ENCODE peak calls at places on chromosome 10, in five cellular contexts. Z is K562, N is GM12878, F is H1, B is HepG2. E is an unnamed sample.

GRCh38 chr10:2828741-2829140 is 238.6 kb upstream of the PFKP start:
- DNase-seq in Z (no peak), N (no peak), F (no peak), B (no peak), E (no peak)

GRCh38 chr10:44851881-44852280 is 59.3 kb upstream of the TMEM72 start:
- DNase-seq in Z (no peak), N (no peak), F (no peak), B (no peak), E (no peak)

GRCh38 chr10:47361293-47361692 is 13.1 kb downstream of the RBP3 start:
- DNase-seq in Z (peak), N (no peak), F (peak), B (peak), E (peak)

GRCh38 chr10:19328582-19328981 is 280.0 kb downstream of the MALRD1 start:
- DNase-seq in Z (no peak), N (no peak), F (no peak), B (no peak), E (no peak)

GRCh38 chr10:104197364-104197763 is 34.8 kb downstream of the CFAP43 start:
- DNase-seq in Z (no peak), N (no peak), F (no peak), B (peak), E (no peak)

GRCh38 chr10:95544783-95545500 is 16.2 kb downstream of the SORBS1 start:
- DNase-seq in Z (peak), N (no peak), F (no peak), B (no peak), E (no peak)

GRCh38 chr10:128539784-128540759 is 413.8 kb upstream of the MKI67 start:
- DNase-seq in Z (no peak), N (no peak), F (peak), B (no peak), E (peak)

GRCh38 chr10:49079499-49079898 is 35.8 kb downstream of the VSTM4 start:
- DNase-seq in Z (no peak), N (no peak), F (no peak), B (no peak), E (no peak)

GRCh38 chr10:36181421-36181820 is 539.3 kb upstream of the FZD8 start:
- DNase-seq in Z (no peak), N (no peak), F (no peak), B (no peak), E (no peak)

GRCh38 chr10:19791032-19791431 is 25.2 kb upstream of the PLXDC2 start:
- DNase-seq in Z (no peak), N (no peak), F (no peak), B (no peak), E (no peak)

GRCh38 chr10:102752266-102752930 is 8.7 kb downstream of the WBP1L start:
- DNase-seq in Z (no peak), N (no peak), F (no peak), B (peak), E (no peak)

GRCh38 chr10:28810062-28810870 is 132.9 kb downstream of the BAMBI start:
- DNase-seq in Z (peak), N (no peak), F (peak), B (no peak), E (no peak)

GRCh38 chr10:84407390-84408049 is 79.1 kb downstream of the CCSER2 start:
- DNase-seq in Z (no peak), N (no peak), F (no peak), B (no peak), E (peak)

GRCh38 chr10:16765532-16766365 is 51.5 kb downstream of the RSU1 start:
- DNase-seq in Z (peak), N (no peak), F (no peak), B (no peak), E (no peak)

GRCh38 chr10:9069136-9069535 is 1014.6 kb downstream of the GATA3 start:
- DNase-seq in Z (no peak), N (no peak), F (no peak), B (no peak), E (no peak)

GRCh38 chr10:45421231-45422097 is 47.4 kb downstream of the ALOX5 start:
- DNase-seq in Z (no peak), N (no peak), F (no peak), B (no peak), E (no peak)

GRCh38 chr10:110512461-110513187 is 14.9 kb downstream of the DUSP5 start:
- DNase-seq in Z (peak), N (no peak), F (no peak), B (no peak), E (no peak)

GRCh38 chr10:118873738-118874105 is 119.0 kb upstream of the CACUL1 start:
- DNase-seq in Z (no peak), N (no peak), F (no peak), B (no peak), E (no peak)

GRCh38 chr10:132363921-132364593 is 32.1 kb downstream of the LRRC27 start:
- DNase-seq in Z (no peak), N (peak), F (no peak), B (peak), E (peak)

GRCh38 chr10:96789571-96790108 is 42.5 kb upstream of the LCOR start:
- DNase-seq in Z (peak), N (peak), F (peak), B (no peak), E (no peak)

GRCh38 chr10:109987413-109987812 is 20.4 kb upstream of the ADD3 start:
- DNase-seq in Z (no peak), N (no peak), F (no peak), B (peak), E (no peak)

GRCh38 chr10:662686-663465 is 26.6 kb downstream of the DIP2C start:
- DNase-seq in Z (no peak), N (no peak), F (peak), B (no peak), E (no peak)

GRCh38 chr10:31262672-31263071 is 56.3 kb upstream of the ZEB1 start:
- DNase-seq in Z (no peak), N (no peak), F (no peak), B (no peak), E (no peak)

GRCh38 chr10:97399843-97400545 is 1.1 kb downstream of the RRP12 start:
- DNase-seq in Z (peak), N (no peak), F (no peak), B (peak), E (peak)

GRCh38 chr10:104337527-104337984 is 709 bp downstream of the ITPRIP start:
- DNase-seq in Z (peak), N (no peak), F (no peak), B (no peak), E (no peak)

GRCh38 chr10:65430979-65431378 is 1494.9 kb upstream of the LRRTM3 start:
- DNase-seq in Z (no peak), N (no peak), F (no peak), B (no peak), E (no peak)

GRCh38 chr10:128361487-128361886 is 235.3 kb upstream of the MKI67 start:
- DNase-seq in Z (no peak), N (no peak), F (no peak), B (no peak), E (no peak)

GRCh38 chr10:35016009-35016408 is 74.1 kb downstream of the CUL2 start:
- DNase-seq in Z (no peak), N (no peak), F (no peak), B (no peak), E (no peak)

GRCh38 chr10:37225163-37225562 is 99.8 kb downstream of the ANKRD30A start:
- DNase-seq in Z (no peak), N (no peak), F (no peak), B (no peak), E (no peak)

GRCh38 chr10:70084189-70084588 is 31.5 kb downstream of the MACROH2A2 start:
- DNase-seq in Z (no peak), N (no peak), F (no peak), B (peak), E (no peak)
- TF ChIP-seq TAF1 in Z (no peak), N (no peak), F (no peak), B (no peak), E (no peak)

DNA sequence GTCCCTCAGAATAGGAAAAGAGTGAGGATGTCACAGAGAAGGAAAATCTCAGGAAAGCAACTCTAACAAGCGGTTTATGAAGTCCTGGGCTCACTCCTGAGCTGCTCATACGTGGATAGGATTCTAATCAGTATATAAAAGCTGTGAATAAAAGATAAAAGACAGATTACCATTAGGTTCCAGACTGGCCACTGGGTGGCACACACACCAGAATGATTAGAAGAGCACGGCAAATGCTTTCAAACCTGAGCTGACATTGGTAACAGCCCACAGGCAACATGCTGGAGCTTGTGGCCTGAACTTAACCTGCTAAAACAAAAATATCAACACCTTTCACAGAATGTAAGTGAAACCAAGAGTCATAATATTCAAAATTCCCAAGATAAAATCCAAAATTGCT is 370.8 kb downstream of the GRID1 start:
- DNase-seq in Z (peak), N (peak), F (no peak), B (peak), E (peak)
- TF ChIP-seq CTCF in Z (peak), N (peak), F (peak), B (peak), E (no peak)

GRCh38 chr10:81018898-81019890 is 481.5 kb downstream of the SH2D4B start:
- DNase-seq in Z (peak), N (no peak), F (no peak), B (peak), E (peak)
- TF ChIP-seq TAF1 in Z (no peak), N (no peak), F (no peak), B (no peak), E (no peak)

GRCh38 chr10:58467931-58468635 is 44.6 kb upstream of the BICC1 start:
- DNase-seq in Z (no peak), N (no peak), F (no peak), B (peak), E (no peak)
- TF ChIP-seq CTCF in Z (no peak), N (no peak), F (no peak), B (no peak), E (no peak)

DNA sequence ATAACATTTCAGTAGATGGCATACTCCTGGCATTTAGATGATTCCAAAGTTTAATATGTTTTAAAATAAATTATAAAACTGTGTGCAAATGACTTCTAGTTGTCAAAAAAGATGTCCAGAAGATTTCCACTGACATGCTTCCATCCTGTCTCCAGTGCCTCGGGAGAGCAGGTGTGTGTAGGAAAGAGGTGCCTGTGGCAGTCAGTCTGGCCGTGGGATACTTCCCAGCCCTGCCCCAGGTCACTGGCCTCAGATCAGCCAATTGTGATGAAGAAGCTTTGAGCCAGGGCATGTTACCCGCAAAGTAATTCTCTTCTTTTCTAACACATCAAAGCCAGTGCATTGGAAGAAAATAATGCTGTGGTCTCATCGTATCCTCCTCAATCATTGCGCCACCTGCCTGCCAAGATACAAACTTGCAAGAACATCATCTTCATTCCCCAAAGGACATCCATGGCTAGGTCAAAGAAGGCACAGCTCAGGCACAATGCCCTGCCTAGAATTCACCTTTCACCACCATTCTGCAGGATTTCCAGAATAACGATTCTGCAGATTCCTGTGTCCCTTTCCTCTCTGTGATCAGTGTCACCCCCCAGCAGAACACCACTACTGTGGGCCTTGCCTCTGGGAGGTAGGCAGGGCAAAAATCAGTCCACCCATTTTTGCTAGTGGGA is 6.3 kb upstream of the KCNMA1 start:
- DNase-seq in Z (peak), N (no peak), F (peak), B (peak), E (peak)
- TF ChIP-seq TAF1 in Z (no peak), N (no peak), F (no peak), B (no peak), E (no peak)

DNA sequence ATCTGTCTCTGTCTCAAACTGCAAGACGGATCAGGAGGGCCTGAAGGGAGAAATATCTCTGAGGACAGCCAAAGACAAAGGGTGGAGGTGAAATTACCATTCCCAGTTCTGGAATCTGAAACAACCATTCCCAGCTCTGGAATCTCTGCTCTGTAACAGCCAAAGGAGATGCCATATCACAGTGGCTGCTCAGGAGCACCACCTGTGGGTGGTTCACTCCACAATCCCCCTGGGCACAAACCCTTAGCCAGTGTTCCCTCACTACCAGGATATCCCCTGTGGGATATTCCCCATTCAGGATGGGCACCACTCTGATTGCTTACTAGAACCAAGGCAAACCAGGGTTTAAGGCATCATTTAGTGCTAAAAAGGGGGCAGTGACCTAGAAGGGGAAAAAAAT is 199.0 kb downstream of the HTR7 start:
- DNase-seq in Z (no peak), N (no peak), F (peak), B (no peak), E (no peak)
- TF ChIP-seq CTCF in Z (no peak), N (no peak), F (peak), B (peak), E (peak)

DNA sequence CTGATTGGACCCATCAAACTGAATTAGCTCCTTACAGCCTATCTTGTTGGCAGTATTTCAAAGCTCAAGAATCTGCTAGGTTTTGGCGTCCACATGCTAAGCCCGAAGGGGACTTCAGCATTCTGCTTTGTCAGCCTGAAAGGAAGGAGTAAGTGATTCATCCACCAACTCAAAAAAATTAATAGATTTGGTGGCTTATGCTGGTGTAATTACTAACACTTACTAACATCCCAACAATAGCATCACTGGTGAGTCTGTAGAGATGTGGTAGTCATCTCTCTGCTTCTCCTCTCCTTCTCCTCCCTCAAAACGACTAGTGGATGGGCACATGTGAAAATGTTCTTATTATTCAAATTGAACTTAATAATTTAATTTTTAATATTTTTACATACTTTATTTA is 53.8 kb upstream of the EGR2 start:
- DNase-seq in Z (no peak), N (no peak), F (no peak), B (no peak), E (no peak)
- TF ChIP-seq TAF1 in Z (no peak), N (no peak), F (no peak), B (no peak), E (no peak)

GRCh38 chr10:68796609-68797008 is 30.7 kb upstream of the STOX1 start:
- DNase-seq in Z (no peak), N (no peak), F (no peak), B (no peak), E (no peak)

GRCh38 chr10:68790476-68790875 is 36.9 kb upstream of the STOX1 start:
- DNase-seq in Z (no peak), N (no peak), F (no peak), B (no peak), E (no peak)

GRCh38 chr10:68795886-68796532 is 31.3 kb upstream of the STOX1 start:
- DNase-seq in Z (no peak), N (no peak), F (no peak), B (no peak), E (no peak)

GRCh38 chr10:68787813-68788212 is 39.5 kb upstream of the STOX1 start:
- DNase-seq in Z (no peak), N (no peak), F (no peak), B (no peak), E (no peak)

GRCh38 chr10:68792115-68792514 is 35.2 kb upstream of the STOX1 start:
- DNase-seq in Z (no peak), N (no peak), F (no peak), B (no peak), E (no peak)
- TF ChIP-seq CTCF in Z (peak), N (no peak), F (no peak), B (no peak), E (peak)

DNA sequence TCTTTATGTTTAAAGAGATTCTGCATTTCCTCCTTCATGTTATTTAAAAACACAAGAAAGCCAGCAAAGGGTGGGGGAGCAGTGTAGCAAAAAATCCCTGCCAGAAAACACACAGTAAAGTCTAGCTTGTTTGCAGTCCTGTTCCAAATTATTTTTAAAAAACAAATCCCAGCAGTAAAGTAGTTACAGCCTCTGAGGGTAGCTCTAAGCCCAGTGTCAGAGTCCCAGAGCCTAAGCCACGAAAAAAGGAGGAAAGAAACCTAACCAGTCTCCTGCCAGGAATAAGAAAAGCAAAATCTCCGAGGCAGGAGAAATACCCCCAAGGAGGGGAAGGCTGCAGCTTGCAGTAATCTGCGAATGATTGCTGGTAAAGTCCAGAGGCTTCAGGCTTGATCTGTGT is 219.7 kb upstream of the CELF2 start:
- DNase-seq in Z (no peak), N (no peak), F (no peak), B (no peak), E (no peak)
- TF ChIP-seq TAF1 in Z (no peak), N (no peak), F (no peak), B (no peak), E (no peak)

GRCh38 chr10:64201936-64202335 is 680.7 kb downstream of the REEP3 start:
- DNase-seq in Z (no peak), N (no peak), F (no peak), B (no peak), E (no peak)

GRCh38 chr10:64209574-64209973 is 688.4 kb downstream of the REEP3 start:
- DNase-seq in Z (no peak), N (no peak), F (no peak), B (no peak), E (no peak)

GRCh38 chr10:64210211-64210610 is 689.0 kb downstream of the REEP3 start:
- DNase-seq in Z (no peak), N (no peak), F (no peak), B (no peak), E (no peak)

GRCh38 chr10:64211466-64211865 is 690.3 kb downstream of the REEP3 start:
- DNase-seq in Z (no peak), N (no peak), F (no peak), B (no peak), E (no peak)

DNA sequence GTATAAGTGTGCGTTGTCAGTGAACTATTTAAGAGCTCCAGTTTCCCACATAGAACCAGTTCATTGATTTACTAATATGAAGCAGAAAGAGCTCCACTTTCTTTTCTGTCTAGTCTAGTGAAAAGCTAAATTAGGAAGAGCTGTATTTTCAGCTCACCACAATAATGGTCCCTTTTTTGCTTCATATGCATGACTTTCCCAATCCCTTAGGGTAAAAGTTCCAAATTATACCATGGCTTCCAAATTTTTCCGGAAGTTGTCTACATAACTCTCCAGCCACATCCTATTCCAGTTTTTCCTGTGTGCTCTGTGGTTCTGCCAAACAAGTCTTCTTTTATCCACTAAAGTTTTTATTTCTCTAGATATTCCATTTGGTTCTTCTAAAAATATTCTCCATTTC is 685.2 kb downstream of the REEP3 start:
- DNase-seq in Z (no peak), N (no peak), F (no peak), B (no peak), E (no peak)
- TF ChIP-seq CTCF in Z (no peak), N (no peak), F (no peak), B (no peak), E (no peak)